ENCODE peak calls at places on chromosome 17, in seven cellular contexts. R is A549, S is SK-N-SH, B is K562, Z is HepG2, L is HCT116, V is GM12878. U is an unnamed sample.

GRCh38 chr17:11598274-11599221 is at the start of gene DNAH9:
- DNase-seq in R (peak; percentile 77), S (peak; percentile 92), B (peak; percentile 89), Z (peak; percentile 66), L (no peak), V (no peak), U (peak; percentile 3)

GRCh38 chr17:76408037-76408849 is 23.8 kb downstream of the SPHK1 start:
- DNase-seq in R (peak; percentile 73), S (peak; percentile 82), B (peak; percentile 52), Z (peak; percentile 62), L (peak; percentile 42), V (no peak), U (peak; percentile 85)

GRCh38 chr17:17804007-17804406 is 32.8 kb downstream of the SREBF1 start:
- DNase-seq in R (no peak), S (no peak), B (no peak), Z (no peak), L (no peak), V (no peak), U (no peak)

GRCh38 chr17:36661047-36661666 is 59.8 kb downstream of the MRM1 start:
- DNase-seq in R (no peak), S (peak; percentile 72), B (peak; percentile 18), Z (no peak), L (no peak), V (no peak), U (no peak)

GRCh38 chr17:74123866-74124265 is 79.6 kb upstream of the RPL38 start:
- DNase-seq in R (no peak), S (no peak), B (no peak), Z (no peak), L (no peak), V (no peak), U (no peak)

GRCh38 chr17:79026345-79027273 is 2.6 kb downstream of the C1QTNF1 start:
- DNase-seq in R (peak; percentile 78), S (peak; percentile 64), B (no peak), Z (peak; percentile 99), L (peak; percentile 61), V (no peak), U (no peak)

GRCh38 chr17:47628014-47628413 is 21.7 kb upstream of the KPNB1 start:
- DNase-seq in R (no peak), S (no peak), B (no peak), Z (no peak), L (no peak), V (no peak), U (no peak)

GRCh38 chr17:48970865-48971687 is 2.7 kb upstream of the GIP start:
- DNase-seq in R (peak; percentile 56), S (no peak), B (peak; percentile 47), Z (peak; percentile 99), L (no peak), V (no peak), U (no peak)

GRCh38 chr17:47291242-47291873 is 32.4 kb upstream of the EFCAB13 start:
- DNase-seq in R (no peak), S (no peak), B (no peak), Z (peak; percentile 90), L (no peak), V (no peak), U (no peak)

GRCh38 chr17:30808785-30809286 is 15.7 kb downstream of the CRLF3 start:
- DNase-seq in R (no peak), S (no peak), B (no peak), Z (no peak), L (no peak), V (peak; percentile 91), U (no peak)

GRCh38 chr17:21280081-21280518 is 4.4 kb upstream of the MAP2K3 start:
- DNase-seq in R (peak; percentile 85), S (peak; percentile 93), B (peak; percentile 68), Z (peak; percentile 73), L (peak; percentile 60), V (peak; percentile 16), U (peak; percentile 84)

GRCh38 chr17:56785396-56785795 is 48.3 kb downstream of the C17orf67 start:
- DNase-seq in R (no peak), S (no peak), B (no peak), Z (no peak), L (no peak), V (no peak), U (no peak)

GRCh38 chr17:48816774-48817590 is at the start of gene TTLL6:
- DNase-seq in R (peak; percentile 90), S (peak; percentile 97), B (peak; percentile 96), Z (peak; percentile 87), L (peak; percentile 89), V (no peak), U (peak; percentile 99)

GRCh38 chr17:81130385-81131288 is 34.7 kb upstream of the PVALEF start:
- DNase-seq in R (no peak), S (no peak), B (peak; percentile 41), Z (peak; percentile 69), L (no peak), V (no peak), U (no peak)

GRCh38 chr17:73013816-73014663 is 78.4 kb downstream of the SLC39A11 start:
- DNase-seq in R (peak; percentile 83), S (no peak), B (no peak), Z (no peak), L (peak; percentile 73), V (no peak), U (peak; percentile 34)

GRCh38 chr17:73020110-73020509 is 72.4 kb downstream of the SLC39A11 start:
- DNase-seq in R (no peak), S (no peak), B (no peak), Z (no peak), L (no peak), V (no peak), U (no peak)

GRCh38 chr17:73018599-73018998 is 73.9 kb downstream of the SLC39A11 start:
- DNase-seq in R (no peak), S (no peak), B (no peak), Z (no peak), L (no peak), V (no peak), U (no peak)

GRCh38 chr17:73015722-73016276 is 76.7 kb downstream of the SLC39A11 start:
- DNase-seq in R (no peak), S (no peak), B (no peak), Z (no peak), L (no peak), V (no peak), U (no peak)

GRCh38 chr17:73017653-73018052 is 74.8 kb downstream of the SLC39A11 start:
- DNase-seq in R (no peak), S (no peak), B (no peak), Z (no peak), L (no peak), V (no peak), U (no peak)
- TF ChIP-seq REST in R (no peak), S (no peak), B (no peak), Z (no peak), L (no peak), V (no peak), U (no peak)

DNA sequence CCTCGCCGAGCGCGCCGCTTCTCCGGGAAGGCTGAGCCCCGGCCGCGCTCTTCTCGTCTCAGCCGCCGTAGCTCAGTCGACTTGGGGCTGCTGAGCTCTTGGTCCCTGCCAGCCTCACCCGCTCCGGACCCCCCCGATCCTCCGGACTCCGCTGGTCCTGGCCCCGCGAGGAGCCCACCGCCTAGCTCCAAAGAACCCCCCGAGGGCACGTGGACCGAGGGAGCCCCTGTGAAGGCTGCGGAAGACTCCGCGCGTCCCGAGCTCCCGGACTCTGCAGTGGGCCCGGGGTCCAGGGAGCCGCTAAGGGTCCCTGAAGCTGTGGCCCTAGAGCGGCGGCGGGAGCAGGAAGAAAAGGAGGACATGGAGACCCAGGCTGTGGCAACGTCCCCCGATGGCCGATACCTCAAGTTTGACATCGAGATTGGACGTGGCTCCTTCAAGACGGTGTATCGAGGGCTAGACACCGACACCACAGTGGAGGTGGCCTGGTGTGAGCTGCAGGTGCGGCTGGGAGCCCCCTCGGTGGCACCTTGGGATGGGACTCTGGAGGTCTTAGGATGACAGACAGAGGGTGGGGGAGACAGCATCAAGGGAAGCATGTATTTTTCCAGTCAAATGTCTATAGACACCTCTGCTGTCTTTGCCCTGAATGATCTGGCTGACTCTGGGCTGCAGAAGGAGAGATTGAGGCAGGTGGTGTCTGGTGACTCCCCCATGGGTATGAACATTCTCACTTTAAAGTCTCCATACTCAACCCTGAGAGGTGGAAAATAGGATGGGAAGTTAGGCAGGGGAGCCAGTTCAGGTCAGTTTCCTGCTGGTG is 617 bp downstream of the WNK4 start:
- DNase-seq in R (no peak), S (no peak), B (no peak), Z (no peak), L (no peak), V (no peak), U (peak; percentile 46)
- H3K4me2 ChIP-seq in R (peak overlapping the region; percentile 34), S (peak overlapping the region; percentile 98), B (peak overlapping the region; percentile 76), Z (peak overlapping the region; percentile 99), L (no peak overlapping the region), V (no peak overlapping the region), U (peak overlapping the region; percentile 93)

GRCh38 chr17:68910789-68911431 is 44.3 kb downstream of the ABCA8 start:
- DNase-seq in R (no peak), S (no peak), B (no peak), Z (no peak), L (no peak), V (no peak), U (no peak)
- TF ChIP-seq REST in R (no peak), S (no peak), B (no peak), Z (no peak), L (no peak), V (no peak), U (no peak)

GRCh38 chr17:38563362-38564253 is 42.1 kb downstream of the SRCIN1 start:
- DNase-seq in R (no peak), S (no peak), B (peak; percentile 36), Z (no peak), L (no peak), V (no peak), U (peak; percentile 94)

GRCh38 chr17:38562215-38562569 is 43.6 kb downstream of the SRCIN1 start:
- DNase-seq in R (no peak), S (no peak), B (no peak), Z (no peak), L (no peak), V (no peak), U (no peak)

GRCh38 chr17:38561416-38562214 is 44.1 kb downstream of the SRCIN1 start:
- DNase-seq in R (no peak), S (no peak), B (no peak), Z (no peak), L (no peak), V (no peak), U (peak; percentile 70)

GRCh38 chr17:38564254-38564605 is 41.5 kb downstream of the SRCIN1 start:
- DNase-seq in R (no peak), S (no peak), B (no peak), Z (no peak), L (no peak), V (no peak), U (no peak)

DNA sequence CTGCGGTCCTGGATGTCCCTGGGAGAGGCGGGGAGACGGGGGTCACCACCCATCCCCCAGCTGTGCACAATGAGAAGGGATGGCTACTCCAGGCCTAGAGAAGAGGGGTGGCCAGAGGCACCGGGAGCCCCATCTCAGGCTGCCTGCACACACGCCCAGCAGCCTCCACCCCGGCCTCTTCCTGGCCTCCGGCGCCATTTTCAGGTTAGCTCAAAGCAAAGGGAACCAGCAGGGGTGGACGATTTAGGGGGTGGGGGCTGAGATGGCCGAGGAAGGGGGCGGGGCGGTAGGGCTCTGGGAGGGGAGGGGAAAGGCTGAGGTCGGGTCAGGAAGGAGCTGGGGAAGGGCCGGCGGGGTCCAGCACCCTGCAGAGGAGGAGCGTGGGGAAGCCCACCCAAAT is 42.8 kb downstream of the SRCIN1 start:
- DNase-seq in R (no peak), S (no peak), B (no peak), Z (no peak), L (no peak), V (no peak), U (peak; percentile 81)
- H3K4me2 ChIP-seq in R (no peak overlapping the region), S (no peak overlapping the region), B (no peak overlapping the region), Z (no peak overlapping the region), L (no peak overlapping the region), V (no peak overlapping the region), U (peak overlapping the region; percentile 96)

GRCh38 chr17:34199932-34200534 is 55.1 kb upstream of the CCL2 start:
- DNase-seq in R (peak; percentile 87), S (peak; percentile 79), B (peak; percentile 85), Z (peak; percentile 76), L (peak; percentile 55), V (peak; percentile 36), U (peak; percentile 92)
- TF ChIP-seq REST in R (no peak), S (no peak), B (no peak), Z (no peak), L (no peak), V (no peak), U (no peak)

U was measured in GM23338.